ENCODE peak calls at places on chromosome 7, in ten cellular contexts. B is lower leg skin, W is lower lobe of right lung, M is left ventricle myocardium inferior, C is tibial nerve, T is brain microvascular endothelial cell, J is upper lobe of left lung, L is AG04449, E is PC-9, N is BJ. F is an unnamed sample.

GRCh38 chr7:132932321-132933075 is 149.4 kb downstream of the CHCHD3 start:
- DNase-seq in C (no peak), B (no peak), L (no peak), M (no peak), W (no peak), T (no peak), E (no peak), N (no peak), J (no peak), F (no peak)

GRCh38 chr7:80902716-80903308 is 16.0 kb downstream of the SEMA3C start:
- DNase-seq in E (no peak), T (no peak), L (no peak), N (no peak), J (no peak), W (no peak), C (no peak), B (no peak), M (no peak), F (no peak)

GRCh38 chr7:23191022-23191421 is 9.2 kb downstream of the NUP42 start:
- DNase-seq in J (no peak), M (no peak), E (no peak), W (no peak), N (no peak), C (no peak), L (no peak), B (no peak), T (no peak), F (no peak)

GRCh38 chr7:74337926-74338325 is 48.7 kb downstream of the CLIP2 start:
- DNase-seq in E (no peak), J (no peak), C (no peak), B (no peak), M (no peak), N (no peak), L (no peak), T (no peak), W (no peak), F (no peak)

GRCh38 chr7:123096976-123097375 is 101.5 kb upstream of the TAS2R16 start:
- DNase-seq in W (no peak), L (no peak), M (no peak), B (no peak), C (no peak), J (no peak), N (no peak), T (no peak), E (no peak), F (no peak)

GRCh38 chr7:139825666-139826290 is 3.3 kb upstream of the TBXAS1 start:
- DNase-seq in N (no peak), E (no peak), B (peak), C (no peak), L (no peak), W (no peak), T (peak), J (no peak), M (no peak), F (no peak)

GRCh38 chr7:13839063-13839462 is 150.4 kb downstream of the ETV1 start:
- DNase-seq in E (no peak), M (no peak), T (no peak), B (no peak), W (no peak), J (no peak), N (no peak), L (no peak), C (no peak), F (no peak)

GRCh38 chr7:82257118-82257695 is 186.4 kb downstream of the CACNA2D1 start:
- DNase-seq in L (no peak), W (no peak), T (no peak), B (no peak), M (no peak), C (no peak), N (no peak), J (no peak), E (no peak), F (no peak)

GRCh38 chr7:103658055-103659010 is 212.3 kb upstream of the SLC26A5 start:
- DNase-seq in J (no peak), M (no peak), C (no peak), W (no peak), L (no peak), B (no peak), T (peak), E (no peak), N (no peak), F (no peak)

GRCh38 chr7:101691822-101692384 is 62.8 kb upstream of the MYL10 start:
- DNase-seq in E (no peak), W (no peak), N (no peak), M (no peak), J (no peak), T (no peak), C (no peak), B (no peak), L (no peak), F (no peak)
- TF ChIP-seq CTCF in E (no peak), W (no peak), N (no peak), M (no peak), J (no peak), T (no peak), C (no peak), B (no peak), L (no peak), F (no peak)

DNA sequence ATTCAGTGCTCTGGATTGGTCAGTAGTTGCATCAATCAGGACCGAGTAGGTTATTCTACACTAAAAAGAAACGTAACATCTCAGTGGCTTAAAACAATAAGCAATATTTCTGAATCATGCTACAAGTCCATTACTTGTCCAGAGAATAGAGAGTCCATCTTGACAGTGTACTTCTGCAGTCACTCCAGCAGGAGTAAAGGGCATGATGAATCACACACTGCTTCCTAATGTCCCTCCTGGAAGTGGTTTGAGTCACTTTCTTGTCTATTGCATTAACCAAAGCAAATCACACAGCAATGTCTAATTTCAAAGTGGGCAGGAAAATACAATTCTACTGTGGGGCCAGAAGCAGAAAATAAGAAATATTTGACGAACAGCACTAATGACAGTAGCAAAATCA is 124.8 kb downstream of the TSPAN12 start:
- DNase-seq in B (no peak), T (peak), N (no peak), J (no peak), E (no peak), C (no peak), W (no peak), M (no peak), L (peak), F (no peak)
- TF ChIP-seq CTCF in B (no peak), T (peak), N (no peak), J (no peak), E (no peak), C (no peak), W (no peak), M (no peak), L (no peak), F (no peak)

GRCh38 chr7:28975987-28976386 is 17.9 kb upstream of the TRIL start:
- DNase-seq in C (no peak), N (no peak), L (no peak), M (no peak), J (no peak), T (no peak), W (no peak), B (no peak), E (no peak), F (no peak)
- TF ChIP-seq CTCF in C (no peak), N (no peak), L (no peak), M (no peak), J (no peak), T (no peak), W (no peak), B (no peak), E (no peak), F (no peak)

GRCh38 chr7:107501593-107501992 is 31.7 kb downstream of the GPR22 start:
- DNase-seq in C (no peak), B (no peak), N (peak), E (no peak), W (no peak), L (no peak), J (no peak), T (peak), M (no peak), F (no peak)
- TF ChIP-seq CTCF in C (peak), B (no peak), N (peak), E (peak), W (peak), L (peak), J (no peak), T (peak), M (peak), F (peak)